ENCODE peak calls at places on chromosome X, in ten cellular contexts. Y, Z, O, B, E, D, F, K, G and H are unnamed samples. For H3K4me1, the result is how much of the 10 kb centered on the place peaks cover.

GRCh38 chrX:71489540-71489939 is 43.4 kb upstream of the OGT start:
- DNase-seq in Y (no peak), Z (no peak), O (no peak), B (no peak), E (no peak), D (no peak), F (no peak), K (no peak), G (no peak), H (no peak)

GRCh38 chrX:110847334-110847733 is 51.7 kb upstream of the CHRDL1 start:
- DNase-seq in Y (no peak), Z (no peak), O (peak), B (no peak), E (no peak), D (peak), F (no peak), K (no peak), G (no peak), H (peak)

GRCh38 chrX:148555101-148555500 is 54.7 kb downstream of the AFF2 start:
- DNase-seq in Y (no peak), Z (no peak), O (no peak), B (no peak), E (no peak), D (no peak), F (no peak), K (no peak), G (no peak), H (no peak)

GRCh38 chrX:31374786-31375185 is 302.9 kb upstream of the FTHL17 start:
- DNase-seq in Y (no peak), Z (no peak), O (no peak), B (no peak), E (no peak), D (no peak), F (no peak), K (no peak), G (no peak), H (no peak)

GRCh38 chrX:126065901-126066660 is 100.0 kb downstream of the DCAF12L2 start:
- DNase-seq in Y (no peak), Z (peak), O (no peak), B (no peak), E (peak), D (no peak), F (no peak), K (peak), G (peak), H (no peak)

GRCh38 chrX:153780678-153781427 is at the start of gene SRPK3:
- DNase-seq in Y (no peak), Z (no peak), O (no peak), B (no peak), E (peak), D (no peak), F (no peak), K (no peak), G (peak), H (no peak)

GRCh38 chrX:56784666-56785065 is 55.6 kb downstream of the NBDY start:
- DNase-seq in Y (no peak), Z (peak), O (no peak), B (no peak), E (no peak), D (no peak), F (no peak), K (peak), G (no peak), H (no peak)

GRCh38 chrX:44974462-44974861 is 101.5 kb downstream of the KDM6A start:
- DNase-seq in Y (no peak), Z (no peak), O (no peak), B (no peak), E (no peak), D (peak), F (no peak), K (no peak), G (no peak), H (no peak)

GRCh38 chrX:108131471-108131870 is 39.9 kb downstream of the ATG4A start:
- DNase-seq in Y (no peak), Z (no peak), O (no peak), B (no peak), E (no peak), D (peak), F (no peak), K (no peak), G (no peak), H (no peak)

GRCh38 chrX:31653395-31653794 is 581.6 kb upstream of the FTHL17 start:
- DNase-seq in Y (no peak), Z (no peak), O (no peak), B (no peak), E (no peak), D (no peak), F (no peak), K (no peak), G (no peak), H (no peak)

GRCh38 chrX:132022863-132023116 is 312 bp upstream of the STK26 start:
- DNase-seq in Y (no peak), Z (no peak), O (no peak), B (no peak), E (no peak), D (peak), F (no peak), K (peak), G (no peak), H (no peak)

GRCh38 chrX:132023117-132023895 is at the start of gene STK26:
- DNase-seq in Y (peak), Z (peak), O (no peak), B (peak), E (peak), D (peak), F (no peak), K (peak), G (peak), H (peak)

GRCh38 chrX:132025085-132025484 is 2.0 kb downstream of the STK26 start:
- DNase-seq in Y (no peak), Z (no peak), O (no peak), B (no peak), E (no peak), D (no peak), F (no peak), K (no peak), G (no peak), H (no peak)

GRCh38 chrX:132023896-132024386 is 839 bp downstream of the STK26 start:
- DNase-seq in Y (no peak), Z (no peak), O (no peak), B (no peak), E (peak), D (peak), F (no peak), K (no peak), G (peak), H (no peak)

DNA sequence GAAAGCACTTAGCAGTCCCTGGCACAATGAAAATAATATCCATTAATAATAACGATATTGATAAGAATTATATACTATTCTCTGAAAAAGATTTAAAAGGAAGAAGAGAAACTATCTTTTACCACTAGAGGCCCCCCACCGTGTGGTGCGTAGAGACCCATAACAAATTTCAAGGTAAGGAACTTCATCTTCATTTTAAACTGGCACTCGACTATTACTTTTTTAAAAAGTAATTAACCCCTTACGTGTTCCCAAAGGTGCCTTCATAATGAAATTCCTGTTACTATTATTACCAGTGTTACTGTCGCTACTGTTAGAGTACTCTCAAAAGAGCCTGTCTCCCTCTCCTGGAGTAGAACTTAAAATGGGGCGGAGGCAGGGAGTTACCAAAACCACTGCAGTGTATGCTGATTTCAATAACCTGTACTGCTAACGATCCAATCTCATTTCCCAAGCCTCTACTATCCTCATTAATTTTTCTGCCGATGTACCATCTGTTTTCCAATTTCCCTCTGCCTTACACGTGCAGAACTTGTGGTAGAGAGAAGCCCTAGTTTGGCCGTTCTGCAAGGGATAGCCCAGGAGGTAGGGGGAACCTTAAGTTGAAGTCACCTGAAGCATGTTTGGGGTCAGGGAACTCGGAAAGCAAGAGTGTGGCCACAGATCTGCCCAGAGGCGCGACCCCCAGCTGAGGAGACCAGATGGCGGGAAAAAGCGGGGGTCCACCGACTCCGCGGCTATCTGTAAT is 813 bp upstream of the STK26 start:
- DNase-seq in Y (no peak), Z (no peak), O (no peak), B (peak), E (no peak), D (peak), F (no peak), K (no peak), G (no peak), H (no peak)
- TF ChIP-seq EP300 in Y (no peak), Z (no peak), O (no peak), B (no peak), E (no peak), D (no peak), F (no peak), K (no peak), G (no peak), H (no peak)

GRCh38 chrX:15546745-15547144 is 46.1 kb downstream of the BMX start:
- DNase-seq in Y (no peak), Z (no peak), O (no peak), B (no peak), E (no peak), D (no peak), F (no peak), K (no peak), G (no peak), H (no peak)
- H3K4me1 ChIP-seq in Y (under half), Z (under half), O (under half), B (under half), E (under half), D (under half), F (under half), K (under half), G (under half), H (under half)

DNA sequence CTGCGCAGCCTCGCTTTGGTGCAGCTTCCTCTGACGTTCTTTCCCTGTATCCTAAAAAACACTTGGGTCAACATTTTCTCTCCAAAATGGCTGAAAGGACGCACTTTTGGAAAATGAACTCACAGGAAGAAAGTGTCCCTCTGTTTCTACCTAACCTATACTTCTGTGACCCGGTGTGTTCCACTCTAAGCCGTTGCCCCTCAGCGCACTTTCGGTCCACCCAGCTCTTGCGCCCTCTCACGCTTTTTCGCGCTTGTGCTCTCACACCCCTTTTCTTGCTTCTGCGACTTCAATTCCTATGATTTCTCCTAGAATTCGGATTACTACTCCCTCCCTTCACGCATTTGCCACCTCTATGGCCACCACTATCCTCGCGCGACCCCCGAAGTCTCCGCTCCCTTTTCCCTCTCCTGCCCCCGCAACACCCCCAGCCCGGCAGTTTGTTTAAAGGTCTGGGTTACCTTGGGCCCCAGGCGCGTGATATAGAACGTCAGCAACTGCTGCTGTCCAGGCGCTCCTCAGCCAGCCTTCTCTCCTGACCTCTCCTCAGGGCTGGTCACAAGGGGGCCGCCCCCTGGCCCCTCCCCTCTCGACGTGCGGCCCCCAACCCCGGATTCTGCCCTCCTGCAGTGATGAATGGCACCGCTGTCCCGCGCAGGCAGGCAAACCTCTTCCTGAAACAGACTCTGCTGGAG is at the start of gene USP51:
- DNase-seq in Y (peak), Z (peak), O (peak), B (peak), E (peak), D (peak), F (peak), K (peak), G (peak), H (peak)
- TF ChIP-seq POLR2A in Y (no peak), Z (no peak), O (no peak), B (no peak), E (no peak), D (no peak), F (no peak), K (no peak), G (no peak), H (no peak)

DNA sequence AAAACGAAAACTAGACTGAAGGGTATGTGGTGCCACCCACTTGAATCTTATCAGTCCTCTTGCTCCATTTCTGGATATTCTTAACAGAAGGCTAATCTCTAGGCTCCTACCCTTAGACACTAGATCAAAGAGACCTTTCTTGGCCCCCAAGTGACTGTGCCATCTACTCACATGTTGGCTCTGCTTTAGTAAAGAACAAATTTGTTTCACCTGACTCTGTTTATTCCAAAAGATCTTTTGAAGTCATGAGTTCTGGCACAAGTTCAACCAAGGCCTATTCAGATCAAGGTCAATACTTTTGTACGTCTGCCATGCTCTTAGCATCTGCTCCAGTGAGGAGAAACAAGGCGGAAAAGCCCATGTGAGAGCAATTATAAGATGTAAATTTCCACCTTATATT is 37.3 kb downstream of the MAGEB17 start:
- DNase-seq in Y (no peak), Z (no peak), O (no peak), B (no peak), E (no peak), D (no peak), F (no peak), K (no peak), G (no peak), H (no peak)
- TF ChIP-seq EP300 in Y (no peak), Z (no peak), O (no peak), B (no peak), E (no peak), D (no peak), F (no peak), K (no peak), G (no peak), H (no peak)

DNA sequence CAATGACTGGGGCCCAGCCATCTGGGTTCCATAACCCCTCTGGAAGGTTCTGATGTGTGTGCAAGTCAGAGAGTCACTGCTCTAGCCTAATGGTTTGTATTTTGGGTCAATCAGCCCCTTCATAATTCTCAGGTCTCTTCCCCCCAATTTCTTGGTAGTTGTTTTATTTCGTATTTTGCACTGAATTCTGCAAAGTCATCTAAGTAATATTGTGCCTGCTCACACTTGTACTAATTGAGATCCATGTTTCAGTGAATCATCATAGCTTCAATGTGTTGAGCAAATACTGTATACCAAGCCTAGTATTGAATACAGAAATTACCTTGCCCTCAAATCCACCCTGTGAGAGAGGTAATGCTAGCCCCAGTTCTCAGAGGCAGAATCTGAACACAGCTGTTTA is 28.0 kb upstream of the TBL1X start:
- DNase-seq in Y (no peak), Z (no peak), O (no peak), B (no peak), E (no peak), D (no peak), F (no peak), K (no peak), G (no peak), H (no peak)
- H3K4me1 ChIP-seq in Y (under half), Z (under half), O (under half), B (under half), E (under half), D (under half), F (under half), K (under half), G (under half), H (under half)

DNA sequence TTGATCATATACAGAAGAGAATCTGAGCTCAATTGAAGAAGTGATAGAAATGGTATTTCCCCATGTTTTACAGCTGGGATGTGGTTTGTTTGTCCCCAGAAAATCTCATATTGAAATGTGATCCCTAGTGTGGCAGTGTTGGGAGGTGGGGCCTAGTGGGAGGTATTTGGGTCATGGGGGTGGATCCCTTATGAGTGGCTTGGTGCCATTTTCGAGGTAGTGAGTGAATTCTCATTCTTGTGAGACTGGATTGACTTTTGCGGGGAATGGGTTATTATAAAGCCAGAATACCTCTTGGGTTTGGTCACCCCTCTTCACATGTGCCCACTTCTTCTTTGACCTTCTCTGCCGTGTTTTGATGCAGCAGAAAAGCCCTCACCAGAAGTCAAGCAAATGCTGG is 29.6 kb upstream of the PAGE1 start:
- DNase-seq in Y (no peak), Z (no peak), O (no peak), B (no peak), E (no peak), D (no peak), F (no peak), K (no peak), G (no peak), H (no peak)
- TF ChIP-seq POLR2A in Y (no peak), Z (no peak), O (no peak), B (no peak), E (no peak), D (no peak), F (no peak), K (no peak), G (no peak), H (no peak)

DNA sequence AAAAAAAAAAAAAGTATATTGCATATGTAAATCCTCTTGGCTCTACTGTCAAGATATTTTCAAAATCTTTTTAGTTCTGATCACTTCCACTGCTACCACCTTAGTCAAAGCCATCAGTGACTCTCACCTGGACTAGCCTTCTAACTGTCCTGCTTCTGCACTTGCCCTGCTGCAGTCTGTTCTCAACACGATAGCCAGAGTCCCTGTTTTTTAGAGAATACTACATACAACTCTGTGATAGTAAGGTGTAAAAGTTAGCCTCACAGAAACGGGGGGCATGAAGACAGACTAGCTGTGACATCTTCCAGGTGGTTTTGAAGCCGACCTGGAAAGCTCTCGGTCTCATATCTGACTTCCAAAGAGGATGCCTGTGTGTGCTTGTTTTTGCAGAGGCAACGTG is 24.6 kb downstream of the EIF2S3 start:
- DNase-seq in Y (no peak), Z (no peak), O (no peak), B (no peak), E (no peak), D (no peak), F (no peak), K (no peak), G (no peak), H (no peak)
- TF ChIP-seq EP300 in Y (no peak), Z (no peak), O (no peak), B (no peak), E (no peak), D (no peak), F (no peak), K (no peak), G (no peak), H (no peak)

DNA sequence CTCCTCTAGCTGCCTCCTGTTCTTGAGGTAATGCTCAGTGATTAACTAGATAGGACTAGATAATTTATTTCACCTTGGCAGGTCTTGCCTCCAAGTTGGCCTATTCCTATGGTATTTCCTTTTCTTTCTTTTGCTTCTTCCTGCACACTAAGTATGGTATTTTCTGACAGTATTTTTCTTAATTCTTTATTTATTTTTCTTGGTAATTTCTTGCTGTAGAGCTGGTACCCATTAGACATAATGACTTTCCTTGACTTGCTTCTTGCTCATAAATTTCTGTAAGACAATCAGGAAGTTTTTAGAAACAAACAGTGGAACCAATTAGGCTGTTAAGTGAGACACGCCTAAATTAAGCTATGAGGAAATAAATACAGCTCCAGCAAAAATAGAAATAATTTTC is 9.5 kb downstream of the RAB9A start:
- DNase-seq in Y (no peak), Z (no peak), O (no peak), B (no peak), E (no peak), D (no peak), F (no peak), K (no peak), G (no peak), H (no peak)
- H3K4me1 ChIP-seq in Y (half or more), Z (under half), O (under half), B (half or more), E (under half), D (under half), F (half or more), K (under half), G (under half), H (under half)